ENCODE peak calls at places on chromosomes 1 and 21, in ten cellular contexts. G, L, D, X, A, T, M, I, O and Y are unnamed samples.
A peak's percentile ranks its signal among the peaks of the same experiment; 100 is the strongest.

GRCh38 chr1:212455406-212456165 is 22.9 kb downstream of the NENF start:
- DNase-seq in G (peak; percentile 95), L (peak; percentile 84), D (peak; percentile 86), X (peak; percentile 95), A (peak; percentile 91), T (peak; percentile 96), M (peak; percentile 71), I (peak; percentile 92), O (peak; percentile 79), Y (peak; percentile 80)

GRCh38 chr1:169491845-169492281 is 6.1 kb upstream of the SLC19A2 start:
- DNase-seq in G (no peak), L (no peak), D (no peak), X (no peak), A (no peak), T (no peak), M (no peak), I (no peak), O (no peak), Y (no peak)

GRCh38 chr1:202249846-202250245 is 56.2 kb downstream of the LGR6 start:
- DNase-seq in G (peak; percentile 39), L (no peak), D (no peak), X (no peak), A (no peak), T (peak; percentile 44), M (no peak), I (no peak), O (no peak), Y (no peak)

GRCh38 chr1:216742625-216743024 is 19.4 kb upstream of the ESRRG start:
- DNase-seq in G (no peak), L (no peak), D (no peak), X (no peak), A (no peak), T (no peak), M (no peak), I (peak; percentile 13), O (no peak), Y (no peak)

GRCh38 chr1:107877092-107877491 is 87.9 kb downstream of the VAV3 start:
- DNase-seq in G (no peak), L (no peak), D (no peak), X (no peak), A (no peak), T (no peak), M (no peak), I (no peak), O (peak; percentile 7), Y (no peak)

GRCh38 chr21:15766952-15767603 is 37.3 kb downstream of the USP25 start:
- DNase-seq in G (no peak), L (no peak), D (no peak), X (no peak), A (no peak), T (no peak), M (no peak), I (no peak), O (no peak), Y (no peak)

GRCh38 chr1:156429308-156430060 is 60.5 kb downstream of the RHBG start:
- DNase-seq in G (no peak), L (peak; percentile 35), D (no peak), X (no peak), A (no peak), T (no peak), M (no peak), I (no peak), O (no peak), Y (no peak)

GRCh38 chr1:31207046-31207445 is 32.6 kb downstream of the NKAIN1 start:
- DNase-seq in G (no peak), L (no peak), D (no peak), X (no peak), A (no peak), T (no peak), M (no peak), I (no peak), O (no peak), Y (no peak)

GRCh38 chr1:173005196-173005864 is 45.4 kb downstream of the TNFSF18 start:
- DNase-seq in G (no peak), L (no peak), D (no peak), X (no peak), A (no peak), T (no peak), M (no peak), I (no peak), O (no peak), Y (no peak)

GRCh38 chr1:65832296-65832695 is 39.6 kb downstream of the PDE4B start:
- DNase-seq in G (no peak), L (no peak), D (no peak), X (no peak), A (no peak), T (no peak), M (peak; percentile 52), I (no peak), O (no peak), Y (no peak)

GRCh38 chr1:202131956-202132821 is 9.5 kb downstream of the GPR37L1 start:
- DNase-seq in G (peak; percentile 92), L (no peak), D (peak; percentile 76), X (peak; percentile 89), A (peak; percentile 81), T (peak; percentile 79), M (no peak), I (peak; percentile 20), O (no peak), Y (no peak)

GRCh38 chr1:22077728-22078127 is 25.2 kb downstream of the CDC42 start:
- DNase-seq in G (no peak), L (no peak), D (no peak), X (no peak), A (no peak), T (no peak), M (peak; percentile 45), I (no peak), O (no peak), Y (no peak)

GRCh38 chr21:35136586-35137254 is 87.6 kb upstream of the RUNX1 start:
- DNase-seq in G (no peak), L (no peak), D (no peak), X (no peak), A (no peak), T (no peak), M (peak; percentile 56), I (peak; percentile 69), O (peak; percentile 68), Y (no peak)

GRCh38 chr1:208030320-208031091 is 119.6 kb upstream of the CD34 start:
- DNase-seq in G (peak; percentile 83), L (no peak), D (no peak), X (no peak), A (no peak), T (no peak), M (peak; percentile 27), I (no peak), O (no peak), Y (no peak)

GRCh38 chr1:64822621-64823020 is 77.7 kb downstream of the RAVER2 start:
- DNase-seq in G (no peak), L (no peak), D (no peak), X (no peak), A (no peak), T (no peak), M (peak; percentile 29), I (no peak), O (no peak), Y (no peak)

GRCh38 chr1:1344672-1345361 is 4.4 kb downstream of the DVL1 start:
- DNase-seq in G (no peak), L (no peak), D (no peak), X (no peak), A (no peak), T (no peak), M (peak; percentile 87), I (peak; percentile 90), O (peak; percentile 93), Y (no peak)

DNA sequence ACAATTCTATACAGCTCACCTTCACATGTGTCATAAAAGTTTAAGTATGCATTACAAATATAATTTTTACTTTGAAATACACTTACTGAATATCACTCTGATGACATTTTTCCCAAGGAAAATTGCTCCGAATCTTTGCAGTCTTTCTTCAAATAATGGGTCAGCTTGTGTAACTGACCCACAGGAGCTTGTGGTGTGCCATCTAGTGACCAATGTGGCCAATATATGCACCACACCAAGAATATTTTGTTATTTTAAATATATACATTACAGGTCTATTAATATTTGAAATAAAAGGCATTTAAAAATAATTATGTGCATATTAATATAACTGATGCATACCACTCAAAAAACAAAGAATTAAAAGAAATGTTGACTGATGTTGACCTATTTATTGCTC is 271.4 kb downstream of the TBX15 start:
- DNase-seq in G (no peak), L (no peak), D (no peak), X (no peak), A (no peak), T (no peak), M (no peak), I (no peak), O (no peak), Y (no peak)
- TF ChIP-seq CTCF in G (no peak), L (no peak), D (no peak), X (no peak), A (no peak), T (no peak), M (peak; percentile 64), I (no peak), O (no peak), Y (no peak)

DNA sequence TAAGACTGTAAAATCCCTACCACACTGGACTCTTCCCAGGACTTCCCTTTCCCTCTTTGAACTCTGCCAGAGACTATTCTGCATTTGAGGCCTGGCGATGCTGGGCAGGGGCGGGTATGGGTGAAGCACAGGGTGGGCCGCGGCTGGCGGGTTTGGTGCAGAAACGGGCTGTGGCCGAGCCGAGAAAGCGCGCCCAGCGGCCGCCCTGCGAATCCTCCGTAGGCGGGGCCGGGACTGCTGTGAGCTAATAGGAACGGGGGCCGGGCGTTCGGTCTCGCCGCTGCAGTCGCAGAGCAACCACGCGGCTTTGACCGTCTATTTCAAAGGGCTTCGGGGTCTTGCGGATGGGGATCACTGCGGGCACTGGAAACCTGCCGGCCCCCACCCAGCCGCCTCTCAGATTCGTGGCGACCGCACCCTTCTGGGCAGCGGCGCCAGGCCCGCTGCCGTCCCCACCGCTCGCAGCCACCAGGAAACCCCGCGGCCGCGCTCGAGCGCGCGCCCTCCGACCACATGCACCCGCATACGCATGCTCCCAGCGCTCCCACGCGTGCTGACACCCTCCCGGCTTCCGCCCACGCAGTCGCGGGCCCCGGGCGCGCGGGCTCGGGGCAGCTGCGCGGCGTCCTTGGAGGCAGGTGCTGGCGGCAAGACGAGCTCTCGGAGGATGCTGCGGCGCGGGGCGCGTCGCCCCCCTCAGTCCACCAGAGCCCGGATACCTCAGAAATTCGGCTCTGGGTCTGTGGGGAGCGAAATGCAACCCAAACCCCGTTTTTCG is 32.7 kb downstream of the DNTTIP2 start:
- DNase-seq in G (peak; percentile 96), L (peak; percentile 87), D (peak; percentile 95), X (peak; percentile 93), A (peak; percentile 93), T (peak; percentile 94), M (peak; percentile 74), I (peak; percentile 89), O (peak; percentile 77), Y (peak; percentile 84)
- TF ChIP-seq CTCF in G (peak; percentile 35), L (no peak), D (peak; percentile 54), X (peak; percentile 36), A (no peak), T (peak; percentile 23), M (peak; percentile 57), I (no peak), O (peak; percentile 46), Y (no peak)

GRCh38 chr21:36747815-36748381 is 49.0 kb downstream of the SIM2 start:
- DNase-seq in G (no peak), L (no peak), D (no peak), X (no peak), A (no peak), T (no peak), M (no peak), I (peak; percentile 75), O (no peak), Y (peak; percentile 28)
- TF ChIP-seq CTCF in G (peak; percentile 32), L (no peak), D (no peak), X (peak; percentile 23), A (no peak), T (no peak), M (no peak), I (peak; percentile 13), O (no peak), Y (no peak)

GRCh38 chr1:50873458-50874187 is 86.4 kb downstream of the FAF1 start:
- DNase-seq in G (no peak), L (peak; percentile 81), D (peak; percentile 60), X (no peak), A (no peak), T (peak; percentile 74), M (peak; percentile 21), I (peak; percentile 80), O (peak; percentile 2), Y (peak; percentile 37)
- TF ChIP-seq CTCF in G (peak; percentile 46), L (peak; percentile 91), D (peak; percentile 62), X (peak; percentile 17), A (no peak), T (peak; percentile 20), M (peak; percentile 74), I (peak; percentile 87), O (peak; percentile 50), Y (peak; percentile 79)